ENCODE peak calls at places on chromosome 18, in five cellular contexts. K is CD4-positive, alpha-beta T cell; D is colonic mucosa; O is thoracic aorta; P is upper lobe of right lung. I is an unnamed sample. For H3K9me3, the result is how much of the 10 kb centered on the place peaks cover.

GRCh38 chr18:58649966-58650816 is 21.1 kb upstream of the MALT1 start:
- DNase-seq in D (no peak), P (no peak), K (no peak), O (no peak), I (no peak)

GRCh38 chr18:6885992-6886823 is 156.7 kb downstream of the ARHGAP28 start:
- DNase-seq in D (peak), P (no peak), K (no peak), O (no peak), I (no peak)

GRCh38 chr18:2108581-2108980 is 462.7 kb downstream of the METTL4 start:
- DNase-seq in O (no peak), D (no peak), K (no peak), P (no peak), I (no peak)

GRCh38 chr18:55863876-55864275 is 275.9 kb upstream of the TCF4 start:
- DNase-seq in P (no peak), O (no peak), K (no peak), D (no peak), I (no peak)

GRCh38 chr18:58241877-58242276 is 197.9 kb downstream of the NEDD4L start:
- DNase-seq in P (no peak), O (no peak), D (no peak), K (no peak), I (no peak)

GRCh38 chr18:10261315-10262276 is 192.8 kb upstream of the APCDD1 start:
- DNase-seq in P (no peak), O (no peak), D (no peak), K (no peak), I (no peak)

GRCh38 chr18:58051765-58052460 is 7.9 kb downstream of the NEDD4L start:
- DNase-seq in K (no peak), P (no peak), D (no peak), O (no peak), I (no peak)

GRCh38 chr18:23134780-23135678 is at the start of gene CABLES1:
- DNase-seq in K (peak), O (no peak), P (peak), D (peak), I (peak)

GRCh38 chr18:69567813-69568488 is 167.3 kb downstream of the DOK6 start:
- DNase-seq in D (no peak), O (no peak), K (no peak), P (no peak), I (no peak)

GRCh38 chr18:55672574-55673361 is 84.8 kb upstream of the TCF4 start:
- DNase-seq in K (no peak), D (no peak), P (no peak), O (no peak), I (no peak)

GRCh38 chr18:70469916-70470315 is 181.1 kb downstream of the SOCS6 start:
- DNase-seq in K (no peak), D (no peak), O (no peak), P (no peak), I (no peak)

GRCh38 chr18:51522821-51523220 is 325.3 kb upstream of the MEX3C start:
- DNase-seq in D (no peak), O (no peak), P (no peak), K (no peak), I (no peak)

GRCh38 chr18:468841-469796 is 31.4 kb downstream of the COLEC12 start:
- DNase-seq in K (no peak), O (no peak), P (no peak), D (no peak), I (no peak)

GRCh38 chr18:30748541-30748940 is 294.0 kb downstream of the DSC3 start:
- DNase-seq in P (no peak), D (no peak), K (no peak), O (no peak), I (no peak)

GRCh38 chr18:51397347-51397962 is 200.0 kb upstream of the MEX3C start:
- DNase-seq in D (no peak), K (no peak), O (no peak), P (no peak), I (no peak)

GRCh38 chr18:41262688-41263087 is 692.3 kb upstream of the PIK3C3 start:
- DNase-seq in P (no peak), D (no peak), K (no peak), O (no peak), I (no peak)

GRCh38 chr18:52190630-52191029 is 149.4 kb upstream of the DCC start:
- DNase-seq in K (no peak), O (no peak), D (no peak), P (no peak), I (no peak)

GRCh38 chr18:51668632-51669031 is 471.2 kb upstream of the MEX3C start:
- DNase-seq in D (no peak), P (no peak), O (no peak), K (no peak), I (no peak)

GRCh38 chr18:70195852-70196434 is 9.5 kb downstream of the RTTN start:
- DNase-seq in D (peak), P (no peak), O (no peak), K (no peak), I (no peak)

GRCh38 chr18:26656944-26657536 is 108.7 kb upstream of the KCTD1 start:
- DNase-seq in D (peak), O (no peak), K (no peak), P (peak), I (no peak)

GRCh38 chr18:9711361-9712129 is 3.4 kb downstream of the RAB31 start:
- DNase-seq in P (no peak), O (no peak), K (no peak), D (no peak), I (no peak)

GRCh38 chr18:51437280-51438271 is 240.1 kb upstream of the MEX3C start:
- DNase-seq in K (no peak), D (no peak), P (no peak), O (no peak), I (no peak)

GRCh38 chr18:46950064-46950656 is 32.8 kb downstream of the KATNAL2 start:
- DNase-seq in K (no peak), D (no peak), P (no peak), O (no peak), I (no peak)
- TF ChIP-seq CTCF in K (peak), D (no peak), P (peak), O (no peak), I (peak)

DNA sequence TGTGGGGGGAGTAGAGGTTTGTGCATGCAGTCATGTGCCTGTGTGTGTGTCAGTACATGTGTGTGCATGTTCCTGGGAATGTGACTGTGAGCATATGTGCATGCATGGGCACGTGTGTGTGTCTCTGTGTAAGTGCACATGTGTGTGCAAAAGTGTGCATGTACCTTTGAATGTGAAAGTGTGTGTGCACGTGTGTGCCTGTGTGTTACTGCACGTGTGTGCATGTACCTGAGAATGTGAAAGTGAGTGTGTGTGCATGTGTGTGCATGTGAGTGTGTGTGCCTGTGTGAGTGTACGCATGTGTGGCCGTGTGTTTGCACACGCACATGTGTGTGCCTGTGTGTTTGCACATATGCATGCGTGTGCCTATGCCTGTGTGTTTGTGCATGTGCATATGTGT is 854.1 kb upstream of the SALL3 start:
- DNase-seq in P (no peak), K (no peak), D (no peak), O (no peak), I (no peak)
- H3K9me3 ChIP-seq in P (under half), K (under half), D (under half), O (under half), I (under half)

GRCh38 chr18:74457743-74458465 is 796 bp upstream of the DIPK1C start:
- DNase-seq in K (no peak), O (no peak), P (no peak), D (no peak), I (no peak)

GRCh38 chr18:74456409-74457042 is 582 bp downstream of the DIPK1C start:
- DNase-seq in D (no peak), K (no peak), O (no peak), P (no peak), I (peak)

GRCh38 chr18:74457043-74457742 is at the start of gene DIPK1C:
- DNase-seq in O (no peak), D (no peak), P (no peak), K (no peak), I (no peak)

GRCh38 chr18:74460825-74461224 is 3.7 kb upstream of the DIPK1C start:
- DNase-seq in K (no peak), P (no peak), O (no peak), D (no peak), I (no peak)

DNA sequence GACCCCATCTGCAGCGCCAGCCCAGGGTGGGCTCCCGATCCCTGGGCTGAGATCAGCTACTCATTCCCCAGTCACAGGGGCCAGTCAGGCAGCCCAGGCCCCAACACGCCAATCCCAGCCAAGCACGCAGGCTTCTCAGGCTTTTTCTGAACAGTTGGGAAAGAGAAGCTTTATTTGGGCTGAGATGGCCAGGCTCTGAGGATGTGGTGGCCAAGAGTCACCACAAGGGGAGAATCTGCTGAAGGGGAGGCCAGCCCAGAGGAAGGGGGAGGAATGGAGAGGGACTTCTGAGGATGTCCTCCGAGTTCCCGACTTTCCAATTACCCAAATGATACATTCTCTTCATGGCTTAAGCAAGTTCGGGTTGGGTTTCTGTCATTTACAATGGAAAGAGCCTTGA is 2.8 kb upstream of the DIPK1C start:
- DNase-seq in K (no peak), P (no peak), O (no peak), D (no peak), I (peak)
- TF ChIP-seq CTCF in K (no peak), P (peak), O (no peak), D (no peak), I (no peak)

GRCh38 chr18:13294309-13294708 is 75.7 kb downstream of the LDLRAD4 start:
- DNase-seq in K (no peak), D (no peak), P (no peak), O (no peak), I (no peak)
- H3K9me3 ChIP-seq in K (under half), D (under half), P (under half), O (under half), I (under half)

DNA sequence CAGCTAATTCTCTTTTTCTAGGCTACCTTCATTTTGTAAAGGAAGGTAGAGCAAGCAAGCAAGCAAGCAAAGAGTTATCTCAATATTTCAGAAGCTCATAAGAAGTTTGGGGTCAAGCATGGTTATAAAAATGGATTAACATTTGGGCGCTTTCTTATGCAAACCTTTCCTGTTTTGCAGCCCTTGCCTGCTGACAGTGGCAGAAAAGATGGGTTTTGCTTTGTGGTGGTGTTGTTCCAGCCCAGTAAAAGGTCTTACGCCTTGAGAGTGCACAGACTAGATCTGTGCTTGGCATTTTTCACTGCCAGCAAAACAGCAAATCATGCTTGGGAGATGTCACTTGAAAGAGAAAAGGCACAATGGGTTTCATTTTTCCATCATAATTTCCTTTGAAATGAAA is 1320.6 kb upstream of the CELF4 start:
- DNase-seq in P (no peak), O (no peak), K (no peak), D (no peak), I (no peak)
- TF ChIP-seq CTCF in P (no peak), O (no peak), K (no peak), D (no peak), I (no peak)

GRCh38 chr18:61722247-61722646 is 170.6 kb downstream of the RNF152 start:
- DNase-seq in D (no peak), K (no peak), P (no peak), O (no peak), I (no peak)
- H3K9me3 ChIP-seq in D (under half), K (under half), P (under half), O (under half), I (under half)

I was measured in ascending aorta.